ENCODE peak calls at places on chromosomes 7 and 10, in eight cellular contexts. V is fibroblast of pulmonary artery, E is MM.1S, U is IMR-90, X is AG04450, G is tibial artery, J is uterus, I is BJ. L is an unnamed sample.

GRCh38 chr7:66880009-66880554 is 40.9 kb upstream of the TMEM248 start:
- DNase-seq in V (no peak), E (no peak), U (no peak), X (no peak), G (no peak), J (no peak), I (no peak), L (no peak)

GRCh38 chr7:122307228-122307619 is 2.7 kb upstream of the FEZF1 start:
- DNase-seq in V (no peak), E (peak), U (no peak), X (no peak), G (no peak), J (no peak), I (no peak), L (no peak)

GRCh38 chr7:139848274-139848673 is 19.2 kb downstream of the TBXAS1 start:
- DNase-seq in V (no peak), E (no peak), U (no peak), X (no peak), G (no peak), J (no peak), I (no peak), L (no peak)

GRCh38 chr10:106857728-106858127 is 306.8 kb downstream of the SORCS1 start:
- DNase-seq in V (no peak), E (no peak), U (no peak), X (no peak), G (no peak), J (no peak), I (no peak), L (no peak)

GRCh38 chr10:92813979-92814378 is 34.3 kb upstream of the EXOC6 start:
- DNase-seq in V (no peak), E (no peak), U (no peak), X (no peak), G (no peak), J (no peak), I (no peak), L (no peak)

GRCh38 chr10:77563638-77564270 is 73.9 kb downstream of the KCNMA1 start:
- DNase-seq in V (no peak), E (no peak), U (no peak), X (no peak), G (no peak), J (no peak), I (no peak), L (no peak)

GRCh38 chr10:95706573-95706972 is 12.8 kb upstream of the TCTN3 start:
- DNase-seq in V (no peak), E (no peak), U (no peak), X (no peak), G (no peak), J (no peak), I (no peak), L (no peak)

GRCh38 chr10:73246783-73247508 is at the start of gene DNAJC9:
- DNase-seq in V (peak), E (peak), U (peak), X (peak), G (peak), J (peak), I (peak), L (peak)

GRCh38 chr7:12256025-12256570 is 45.0 kb downstream of the TMEM106B start:
- DNase-seq in V (peak), E (no peak), U (peak), X (no peak), G (no peak), J (no peak), I (no peak), L (no peak)

GRCh38 chr10:85445702-85446101 is 920.9 kb downstream of the GRID1 start:
- DNase-seq in V (no peak), E (no peak), U (no peak), X (no peak), G (no peak), J (no peak), I (no peak), L (no peak)

GRCh38 chr10:85447690-85448089 is 918.9 kb downstream of the GRID1 start:
- DNase-seq in V (no peak), E (no peak), U (no peak), X (no peak), G (no peak), J (no peak), I (no peak), L (no peak)

GRCh38 chr10:85446852-85447251 is 919.7 kb downstream of the GRID1 start:
- DNase-seq in V (no peak), E (no peak), U (no peak), X (no peak), G (no peak), J (no peak), I (no peak), L (no peak)

DNA sequence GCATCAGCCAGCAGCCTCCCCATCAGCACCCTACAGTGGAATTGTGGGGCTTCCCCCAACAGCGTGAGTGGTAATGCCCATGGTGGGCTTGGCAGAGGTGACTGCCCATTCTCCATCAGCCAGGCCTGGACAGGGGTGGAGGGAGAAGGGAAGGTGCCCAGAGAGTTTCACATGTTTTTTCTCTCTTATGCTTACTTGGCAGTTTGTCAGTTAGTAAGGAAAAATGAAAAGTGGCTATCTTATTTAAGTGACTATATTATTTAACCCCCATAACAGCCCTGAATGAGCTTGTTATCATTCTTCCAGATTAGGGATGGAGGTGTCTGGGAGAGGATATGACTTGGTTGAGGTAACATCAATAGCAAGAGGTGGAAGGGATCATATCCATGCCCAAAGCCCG is 921.7 kb downstream of the GRID1 start:
- DNase-seq in V (no peak), E (no peak), U (no peak), X (no peak), G (no peak), J (no peak), I (no peak), L (no peak)
- TF ChIP-seq CTCF in V (no peak), E (no peak), U (no peak), X (no peak), G (no peak), J (no peak), I (no peak), L (no peak)

GRCh38 chr7:129824291-129825004 is 128.3 kb downstream of the UBE2H start:
- DNase-seq in V (no peak), E (no peak), U (no peak), X (no peak), G (no peak), J (no peak), I (no peak), L (no peak)

GRCh38 chr7:129828078-129828762 is 124.5 kb downstream of the UBE2H start:
- DNase-seq in V (no peak), E (no peak), U (no peak), X (no peak), G (no peak), J (no peak), I (no peak), L (no peak)

GRCh38 chr7:129825554-129826267 is 127.0 kb downstream of the UBE2H start:
- DNase-seq in V (peak), E (peak), U (peak), X (no peak), G (peak), J (peak), I (no peak), L (peak)

GRCh38 chr7:129827467-129827990 is 125.2 kb downstream of the UBE2H start:
- DNase-seq in V (no peak), E (no peak), U (no peak), X (no peak), G (no peak), J (no peak), I (no peak), L (no peak)

DNA sequence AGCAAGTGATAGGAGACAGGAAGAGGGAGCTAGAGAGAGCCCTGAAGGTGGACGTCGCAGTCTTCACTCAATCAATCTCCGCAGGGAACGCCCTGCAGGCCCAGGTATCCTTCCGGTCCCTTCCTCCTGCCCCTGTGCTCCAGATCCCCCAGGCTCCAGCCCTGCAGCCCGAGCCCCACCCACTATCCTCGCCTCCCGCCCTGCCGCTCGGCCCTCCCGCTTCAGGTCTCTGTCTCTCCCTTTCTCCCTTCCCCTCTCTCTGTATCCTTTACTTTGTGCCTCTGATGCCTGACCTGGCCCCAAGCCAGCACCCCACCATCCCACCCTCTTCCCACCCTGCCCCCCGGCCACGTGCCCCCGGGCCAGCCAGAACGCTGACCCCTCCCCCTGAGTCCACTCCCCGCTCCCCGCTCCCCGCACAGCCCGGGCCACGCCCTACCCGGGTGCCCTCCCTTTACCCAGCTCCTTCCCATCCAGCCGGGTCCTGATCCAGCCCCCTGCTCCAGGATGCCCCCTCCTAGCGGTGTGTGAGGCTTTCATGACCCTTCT is 127.7 kb downstream of the UBE2H start:
- DNase-seq in V (no peak), E (peak), U (no peak), X (no peak), G (peak), J (peak), I (no peak), L (peak)
- TF ChIP-seq CTCF in V (peak), E (peak), U (peak), X (peak), G (no peak), J (no peak), I (peak), L (peak)

GRCh38 chr7:42911482-42912447 is at the start of gene C7orf25:
- DNase-seq in V (peak), E (peak), U (peak), X (peak), G (peak), J (peak), I (peak), L (peak)
- TF ChIP-seq CTCF in V (no peak), E (peak), U (no peak), X (no peak), G (no peak), J (no peak), I (peak), L (no peak)

GRCh38 chr10:66772511-66772910 is 153.3 kb upstream of the LRRTM3 start:
- DNase-seq in V (peak), E (no peak), U (peak), X (no peak), G (no peak), J (no peak), I (no peak), L (no peak)

GRCh38 chr10:66762218-66762729 is 163.6 kb upstream of the LRRTM3 start:
- DNase-seq in V (no peak), E (no peak), U (no peak), X (no peak), G (no peak), J (no peak), I (no peak), L (no peak)

GRCh38 chr10:66773418-66773817 is 152.4 kb upstream of the LRRTM3 start:
- DNase-seq in V (no peak), E (no peak), U (no peak), X (no peak), G (no peak), J (no peak), I (no peak), L (no peak)

DNA sequence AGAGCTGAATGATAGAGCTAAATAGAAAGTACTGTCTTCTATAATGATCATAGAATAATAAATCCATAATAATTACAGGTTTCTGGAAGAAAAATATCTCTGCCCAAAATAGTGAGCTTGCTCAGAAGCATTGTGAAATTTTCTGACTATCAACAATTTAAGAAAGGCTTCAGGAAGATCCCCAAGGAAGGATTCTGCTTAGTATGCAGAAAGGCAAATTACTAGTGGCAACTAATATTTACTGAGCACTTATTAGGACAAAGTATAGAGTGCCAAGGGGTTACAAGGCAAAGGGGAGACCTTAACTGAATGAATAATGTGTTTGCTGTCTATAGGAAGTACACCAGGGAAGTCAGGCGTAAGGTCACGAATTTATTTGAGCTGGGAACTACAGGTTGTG is 158.1 kb upstream of the LRRTM3 start:
- DNase-seq in V (no peak), E (no peak), U (no peak), X (no peak), G (no peak), J (no peak), I (no peak), L (no peak)
- TF ChIP-seq CTCF in V (no peak), E (no peak), U (no peak), X (no peak), G (no peak), J (no peak), I (no peak), L (no peak)

GRCh38 chr7:128020161-128020560 is 11.1 kb downstream of the LRRC4 start:
- DNase-seq in V (no peak), E (no peak), U (no peak), X (no peak), G (no peak), J (no peak), I (no peak), L (no peak)
- TF ChIP-seq CTCF in V (peak), E (peak), U (peak), X (peak), G (no peak), J (no peak), I (peak), L (peak)

GRCh38 chr7:130154501-130155317 is 50.5 kb downstream of the TMEM209 start:
- DNase-seq in V (no peak), E (no peak), U (no peak), X (no peak), G (no peak), J (no peak), I (no peak), L (peak)
- TF ChIP-seq CTCF in V (no peak), E (peak), U (no peak), X (peak), G (no peak), J (no peak), I (peak), L (peak)

GRCh38 chr10:84341538-84341856 is 13.1 kb downstream of the CCSER2 start:
- DNase-seq in V (no peak), E (no peak), U (no peak), X (no peak), G (no peak), J (no peak), I (no peak), L (no peak)
- TF ChIP-seq CTCF in V (no peak), E (peak), U (no peak), X (no peak), G (no peak), J (no peak), I (no peak), L (no peak)

GRCh38 chr10:71212249-71213126 is at the start of gene UNC5B:
- DNase-seq in V (peak), E (peak), U (peak), X (peak), G (peak), J (peak), I (no peak), L (peak)
- TF ChIP-seq CTCF in V (no peak), E (no peak), U (peak), X (peak), G (peak), J (peak), I (no peak), L (peak)